ENCODE peak calls at places on chromosomes 7 and 10, in ten cellular contexts. M is NB4, Q is adrenal gland, Y is A549, Z is Peyer's patch, K is IMR-90, L is lower leg skin, B is sigmoid colon, S is stomach, E is right lobe of liver. U is an unnamed sample.

GRCh38 chr7:96596120-96596826 is 113.4 kb downstream of the SEM1 start:
- DNase-seq in M (peak), Q (no peak), Y (peak), Z (no peak), K (no peak), L (no peak), B (no peak), S (no peak), E (no peak), U (peak)

GRCh38 chr10:124516998-124517397 is 55.4 kb downstream of the LHPP start:
- DNase-seq in M (no peak), Q (no peak), Y (no peak), Z (no peak), K (no peak), L (no peak), B (peak), S (no peak), E (peak), U (no peak)

GRCh38 chr7:22480523-22481075 is 19.4 kb downstream of the STEAP1B start:
- DNase-seq in M (no peak), Q (no peak), Y (no peak), Z (no peak), K (no peak), L (no peak), B (no peak), S (no peak), E (no peak), U (no peak)

GRCh38 chr7:44287488-44288380 is 37.7 kb downstream of the CAMK2B start:
- DNase-seq in M (no peak), Q (peak), Y (no peak), Z (no peak), K (no peak), L (peak), B (peak), S (peak), E (peak), U (peak)

GRCh38 chr10:72308320-72308987 is 34.7 kb downstream of the DDIT4 start:
- DNase-seq in M (peak), Q (peak), Y (peak), Z (no peak), K (peak), L (no peak), B (peak), S (peak), E (no peak), U (peak)

GRCh38 chr10:131831561-131831960 is 69.2 kb upstream of the PPP2R2D start:
- DNase-seq in M (no peak), Q (no peak), Y (no peak), Z (no peak), K (no peak), L (no peak), B (peak), S (no peak), E (peak), U (no peak)

GRCh38 chr7:19202599-19202998 is 57.4 kb upstream of the FERD3L start:
- DNase-seq in M (no peak), Q (no peak), Y (no peak), Z (no peak), K (peak), L (no peak), B (no peak), S (no peak), E (no peak), U (no peak)

GRCh38 chr10:110273474-110273873 is 31.2 kb downstream of the SMNDC1 start:
- DNase-seq in M (peak), Q (peak), Y (peak), Z (no peak), K (peak), L (peak), B (peak), S (peak), E (peak), U (peak)

GRCh38 chr10:391304-391703 is 256.0 kb downstream of the ZMYND11 start:
- DNase-seq in M (no peak), Q (no peak), Y (no peak), Z (no peak), K (no peak), L (peak), B (peak), S (no peak), E (no peak), U (no peak)

GRCh38 chr10:12469345-12469744 is 120.0 kb downstream of the CAMK1D start:
- DNase-seq in M (no peak), Q (no peak), Y (peak), Z (no peak), K (no peak), L (no peak), B (no peak), S (no peak), E (no peak), U (no peak)

GRCh38 chr10:95742962-95743535 is 12.9 kb upstream of the ENTPD1 start:
- DNase-seq in M (no peak), Q (no peak), Y (no peak), Z (no peak), K (no peak), L (no peak), B (no peak), S (no peak), E (no peak), U (no peak)

GRCh38 chr10:132846631-132847415 is 60.9 kb upstream of the NKX6-2 start:
- DNase-seq in M (no peak), Q (no peak), Y (no peak), Z (no peak), K (no peak), L (peak), B (peak), S (no peak), E (no peak), U (no peak)

GRCh38 chr10:35331894-35332640 is 4.2 kb upstream of the CCNY start:
- DNase-seq in M (peak), Q (peak), Y (peak), Z (no peak), K (peak), L (no peak), B (peak), S (no peak), E (no peak), U (no peak)

GRCh38 chr7:6248581-6248980 is 23.8 kb downstream of the CYTH3 start:
- DNase-seq in M (peak), Q (peak), Y (no peak), Z (no peak), K (peak), L (no peak), B (no peak), S (no peak), E (no peak), U (no peak)

GRCh38 chr10:49761201-49761788 is 828 bp downstream of the OGDHL start:
- DNase-seq in M (peak), Q (no peak), Y (no peak), Z (no peak), K (no peak), L (peak), B (no peak), S (peak), E (no peak), U (no peak)

GRCh38 chr7:140267381-140268226 is 90.8 kb upstream of the KDM7A start:
- DNase-seq in M (no peak), Q (no peak), Y (no peak), Z (no peak), K (no peak), L (no peak), B (no peak), S (no peak), E (no peak), U (no peak)

GRCh38 chr10:85333594-85333993 is 1005.2 kb downstream of the CCSER2 start:
- DNase-seq in M (no peak), Q (no peak), Y (no peak), Z (no peak), K (no peak), L (peak), B (no peak), S (no peak), E (no peak), U (no peak)

GRCh38 chr7:149854611-149855367 is 16.6 kb downstream of the ZNF862 start:
- DNase-seq in M (no peak), Q (peak), Y (no peak), Z (peak), K (peak), L (no peak), B (peak), S (peak), E (peak), U (peak)

GRCh38 chr7:150994141-150994837 is 3.5 kb downstream of the NOS3 start:
- DNase-seq in M (peak), Q (no peak), Y (no peak), Z (no peak), K (no peak), L (no peak), B (no peak), S (no peak), E (no peak), U (no peak)

GRCh38 chr10:106557053-106557452 is 607.5 kb downstream of the SORCS1 start:
- DNase-seq in M (no peak), Q (no peak), Y (no peak), Z (no peak), K (peak), L (no peak), B (no peak), S (no peak), E (no peak), U (no peak)

GRCh38 chr10:48649349-48649944 is 35.2 kb upstream of the WDFY4 start:
- DNase-seq in M (peak), Q (no peak), Y (no peak), Z (no peak), K (no peak), L (peak), B (no peak), S (no peak), E (no peak), U (no peak)

GRCh38 chr7:44153948-44154335 is 12.8 kb upstream of the MYL7 start:
- DNase-seq in M (no peak), Q (no peak), Y (no peak), Z (no peak), K (no peak), L (peak), B (peak), S (no peak), E (no peak), U (no peak)

GRCh38 chr10:51843966-51844365 is 144.6 kb upstream of the CSTF2T start:
- DNase-seq in M (no peak), Q (no peak), Y (no peak), Z (no peak), K (no peak), L (no peak), B (no peak), S (no peak), E (no peak), U (no peak)

GRCh38 chr7:24283900-24284698 is at the start of gene NPY:
- DNase-seq in M (no peak), Q (no peak), Y (no peak), Z (no peak), K (no peak), L (no peak), B (no peak), S (no peak), E (no peak), U (no peak)

GRCh38 chr7:99837649-99838361 is 10.0 kb downstream of the CYP3A43 start:
- DNase-seq in M (peak), Q (no peak), Y (peak), Z (no peak), K (no peak), L (no peak), B (no peak), S (no peak), E (no peak), U (no peak)

GRCh38 chr7:122143376-122143750 is 686 bp downstream of the AASS start:
- DNase-seq in M (no peak), Q (peak), Y (no peak), Z (no peak), K (peak), L (peak), B (peak), S (peak), E (no peak), U (peak)

GRCh38 chr10:21020545-21020944 is 123.4 kb upstream of the NEBL start:
- DNase-seq in M (peak), Q (peak), Y (peak), Z (no peak), K (no peak), L (no peak), B (no peak), S (peak), E (no peak), U (peak)

GRCh38 chr7:44964384-44964830 is 14.4 kb downstream of the MYO1G start:
- DNase-seq in M (peak), Q (no peak), Y (peak), Z (no peak), K (peak), L (peak), B (no peak), S (no peak), E (no peak), U (no peak)

GRCh38 chr10:109219935-109220334 is 703.4 kb downstream of the XPNPEP1 start:
- DNase-seq in M (no peak), Q (no peak), Y (no peak), Z (no peak), K (no peak), L (no peak), B (no peak), S (no peak), E (no peak), U (no peak)

GRCh38 chr10:74246495-74246894 is 95.5 kb downstream of the ADK start:
- DNase-seq in M (no peak), Q (no peak), Y (no peak), Z (no peak), K (no peak), L (no peak), B (no peak), S (no peak), E (no peak), U (no peak)

GRCh38 chr7:112897839-112898431 is 107.7 kb upstream of the TMEM168 start:
- DNase-seq in M (no peak), Q (no peak), Y (no peak), Z (no peak), K (no peak), L (no peak), B (no peak), S (no peak), E (no peak), U (no peak)

GRCh38 chr7:80288175-80289122 is 153.8 kb downstream of the GNAI1 start:
- DNase-seq in M (no peak), Q (peak), Y (peak), Z (no peak), K (peak), L (no peak), B (no peak), S (no peak), E (no peak), U (peak)

GRCh38 chr7:80335473-80336232 is 176.2 kb downstream of the GNAT3 start:
- DNase-seq in M (no peak), Q (no peak), Y (no peak), Z (no peak), K (peak), L (no peak), B (no peak), S (no peak), E (no peak), U (no peak)

GRCh38 chr10:8053446-8054242 is 844 bp upstream of the GATA3 start:
- DNase-seq in M (peak), Q (peak), Y (peak), Z (peak), K (peak), L (peak), B (no peak), S (peak), E (peak), U (peak)
- TF ChIP-seq POLR2A in M (no peak), Q (peak), Y (peak), Z (no peak), K (no peak), L (no peak), B (no peak), S (no peak), E (no peak), U (no peak)

GRCh38 chr7:27166475-27167169 is 1.3 kb upstream of the HOXA9 start:
- DNase-seq in M (no peak), Q (no peak), Y (no peak), Z (no peak), K (no peak), L (no peak), B (no peak), S (no peak), E (no peak), U (no peak)

GRCh38 chr7:27165089-27165654 is at the start of gene HOXA9:
- DNase-seq in M (no peak), Q (peak), Y (no peak), Z (peak), K (peak), L (peak), B (peak), S (no peak), E (peak), U (no peak)

GRCh38 chr7:27167170-27167505 is 1.8 kb upstream of the HOXA9 start:
- DNase-seq in M (no peak), Q (no peak), Y (no peak), Z (no peak), K (no peak), L (no peak), B (peak), S (no peak), E (peak), U (no peak)

GRCh38 chr7:27164381-27165088 is 802 bp downstream of the HOXA9 start:
- DNase-seq in M (no peak), Q (peak), Y (no peak), Z (no peak), K (no peak), L (no peak), B (peak), S (no peak), E (peak), U (no peak)

GRCh38 chr7:27165655-27166474 is 528 bp upstream of the HOXA9 start:
- DNase-seq in M (no peak), Q (no peak), Y (no peak), Z (no peak), K (no peak), L (no peak), B (peak), S (no peak), E (peak), U (no peak)
- TF ChIP-seq POLR2A in M (no peak), Q (no peak), Y (no peak), Z (no peak), K (no peak), L (no peak), B (peak), S (no peak), E (no peak), U (no peak)

GRCh38 chr7:157204134-157204533 is 65.4 kb downstream of the UBE3C start:
- DNase-seq in M (peak), Q (no peak), Y (no peak), Z (no peak), K (no peak), L (no peak), B (no peak), S (no peak), E (no peak), U (no peak)
- TF ChIP-seq POLR2A in M (no peak), Q (no peak), Y (no peak), Z (no peak), K (no peak), L (no peak), B (no peak), S (no peak), E (no peak), U (no peak)

GRCh38 chr10:119518936-119519335 is 23.6 kb downstream of the RGS10 start:
- DNase-seq in M (no peak), Q (no peak), Y (no peak), Z (no peak), K (no peak), L (no peak), B (no peak), S (no peak), E (no peak), U (no peak)

GRCh38 chr10:119517235-119518141 is 25.0 kb downstream of the RGS10 start:
- DNase-seq in M (peak), Q (peak), Y (no peak), Z (peak), K (peak), L (peak), B (no peak), S (peak), E (no peak), U (peak)

GRCh38 chr10:119515511-119516045 is 26.9 kb downstream of the RGS10 start:
- DNase-seq in M (no peak), Q (no peak), Y (no peak), Z (no peak), K (no peak), L (no peak), B (no peak), S (no peak), E (no peak), U (no peak)

GRCh38 chr10:119518176-119518575 is 24.3 kb downstream of the RGS10 start:
- DNase-seq in M (no peak), Q (no peak), Y (no peak), Z (peak), K (no peak), L (no peak), B (no peak), S (no peak), E (no peak), U (no peak)

DNA sequence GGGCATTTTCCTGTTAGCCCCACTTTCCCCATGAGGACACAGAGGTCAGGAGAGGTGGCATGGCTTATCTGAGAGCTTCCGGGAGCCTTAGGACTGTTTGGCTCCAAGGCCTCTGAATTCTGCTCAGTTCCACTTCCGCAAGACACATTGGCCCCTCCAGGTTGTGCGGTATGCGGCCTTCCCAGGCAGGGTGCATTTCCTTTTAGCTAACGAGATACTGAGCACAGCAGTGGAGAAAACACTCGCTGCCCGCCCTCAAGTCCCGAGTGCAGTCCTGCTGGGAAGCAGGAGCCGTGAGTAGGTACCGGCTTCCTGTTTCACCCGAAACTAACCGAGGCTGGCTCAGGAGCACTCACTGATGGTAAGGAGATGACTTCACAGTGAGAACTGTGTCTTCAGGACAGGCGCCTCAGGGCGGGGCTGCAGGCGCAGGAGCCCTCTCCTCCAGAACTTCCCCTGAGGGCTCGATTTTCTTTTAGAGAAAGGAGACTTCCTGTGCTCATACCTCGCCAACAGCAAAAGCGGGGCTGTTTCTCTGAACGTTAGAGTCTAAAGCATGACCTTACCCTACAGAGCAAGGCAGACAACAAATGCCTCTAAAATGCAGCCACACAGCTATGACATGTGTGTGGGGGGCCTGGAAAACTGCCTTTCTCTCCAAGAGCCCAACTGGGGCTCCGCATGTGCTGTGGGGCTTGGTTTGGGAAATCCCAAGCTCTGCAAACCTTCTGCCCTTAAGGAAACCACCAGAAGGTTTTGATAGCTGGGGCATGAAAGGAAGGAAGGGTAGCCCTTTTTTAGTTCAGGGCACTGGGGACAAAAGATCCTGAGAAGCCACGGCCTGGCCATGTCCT is 25.9 kb downstream of the RGS10 start:
- DNase-seq in M (peak), Q (no peak), Y (no peak), Z (peak), K (no peak), L (no peak), B (no peak), S (peak), E (no peak), U (peak)
- TF ChIP-seq POLR2A in M (peak), Q (no peak), Y (no peak), Z (no peak), K (no peak), L (no peak), B (no peak), S (no peak), E (no peak), U (no peak)

DNA sequence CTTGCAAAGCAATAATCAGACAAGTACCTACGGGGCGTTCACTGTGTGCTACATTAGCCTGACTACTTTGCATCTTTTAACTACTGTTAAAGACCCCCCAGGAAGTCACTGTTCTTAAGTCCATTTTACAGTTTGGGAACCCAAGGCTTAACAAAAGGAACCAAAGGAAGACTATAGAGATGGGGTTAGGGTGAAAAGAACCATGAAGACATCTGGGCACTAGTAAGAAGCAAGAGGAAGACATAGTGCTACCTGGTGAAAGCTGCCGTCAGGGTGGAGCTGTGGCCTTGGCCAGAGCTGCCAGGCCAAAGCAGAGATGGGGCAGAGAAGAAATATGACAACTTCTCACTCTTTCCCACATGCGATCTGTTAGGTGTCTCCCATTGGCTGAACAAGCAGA is 85.3 kb downstream of the ARID5B start:
- DNase-seq in M (no peak), Q (no peak), Y (no peak), Z (no peak), K (no peak), L (no peak), B (no peak), S (no peak), E (no peak), U (no peak)
- TF ChIP-seq POLR2A in M (no peak), Q (no peak), Y (no peak), Z (no peak), K (no peak), L (no peak), B (no peak), S (no peak), E (no peak), U (no peak)